ENCODE peak calls at places on chromosomes 12 and 14, in five cellular contexts. C is D721Med, M is psoas muscle, R is pancreas, V is lower leg skin. J is an unnamed sample.

GRCh38 chr12:16189849-16190248 is 87.6 kb downstream of the SLC15A5 start:
- DNase-seq in C (no peak), M (no peak), R (no peak), V (no peak), J (peak)

GRCh38 chr14:68715032-68715924 is 77.6 kb downstream of the ZFP36L1 start:
- DNase-seq in C (no peak), M (no peak), R (no peak), V (peak), J (no peak)

GRCh38 chr12:55789171-55789570 is 28.4 kb downstream of the SARNP start:
- DNase-seq in C (no peak), M (no peak), R (no peak), V (no peak), J (no peak)

GRCh38 chr12:32983968-32984367 is 87.4 kb upstream of the PKP2 start:
- DNase-seq in C (no peak), M (no peak), R (no peak), V (no peak), J (no peak)

GRCh38 chr12:57203791-57204190 is 12.8 kb upstream of the NXPH4 start:
- DNase-seq in C (no peak), M (no peak), R (no peak), V (no peak), J (no peak)

GRCh38 chr14:50062438-50063039 is 53.8 kb downstream of the VCPKMT start:
- DNase-seq in C (no peak), M (no peak), R (peak), V (peak), J (no peak)

GRCh38 chr14:93788557-93789365 is 476 bp upstream of the PRIMA1 start:
- DNase-seq in C (peak), M (peak), R (no peak), V (peak), J (no peak)

GRCh38 chr12:1796515-1797010 is 23.8 kb upstream of the LRTM2 start:
- DNase-seq in C (no peak), M (peak), R (no peak), V (peak), J (no peak)

GRCh38 chr14:72634910-72635647 is 258.8 kb downstream of the DPF3 start:
- DNase-seq in C (no peak), M (no peak), R (no peak), V (peak), J (no peak)

GRCh38 chr12:92400006-92400405 is 254.4 kb upstream of the BTG1 start:
- DNase-seq in C (no peak), M (no peak), R (no peak), V (no peak), J (no peak)

GRCh38 chr12:124694846-124695497 is 127.6 kb upstream of the NCOR2 start:
- DNase-seq in C (no peak), M (peak), R (no peak), V (no peak), J (no peak)

GRCh38 chr14:58663494-58664111 is 25.8 kb downstream of the DACT1 start:
- DNase-seq in C (no peak), M (no peak), R (no peak), V (no peak), J (no peak)

DNA sequence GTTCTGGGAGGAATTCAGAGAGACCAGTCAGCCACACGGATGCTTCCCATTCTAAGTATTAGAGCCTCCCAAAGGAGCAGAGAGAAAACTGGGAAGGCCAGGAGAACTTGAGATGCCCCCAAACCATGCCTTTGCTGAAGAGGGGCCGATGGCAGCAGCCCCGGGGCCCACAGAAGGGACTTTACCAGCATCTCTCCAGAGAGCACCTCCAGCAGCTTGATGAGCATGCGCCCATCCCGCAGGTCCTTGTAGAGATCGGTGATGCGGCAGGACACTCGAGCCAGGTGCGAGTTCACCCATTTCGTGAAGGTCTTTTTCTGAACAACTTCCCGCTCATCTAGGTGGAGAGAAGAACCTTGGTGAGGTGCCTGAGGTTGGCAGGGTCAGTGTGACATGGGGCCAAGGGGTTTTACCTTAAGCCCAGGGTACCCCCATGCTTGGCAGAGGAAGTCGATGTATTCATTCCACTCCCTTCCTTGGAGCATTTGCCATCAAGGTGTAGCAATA is 74.9 kb downstream of the SPTB start:
- DNase-seq in C (no peak), M (no peak), R (no peak), V (no peak), J (no peak)
- TF ChIP-seq CTCF in C (no peak), M (no peak), R (no peak), V (no peak), J (no peak)

GRCh38 chr14:45787167-45787566 is 534.2 kb upstream of the MIS18BP1 start:
- DNase-seq in C (no peak), M (no peak), R (no peak), V (no peak), J (no peak)
- TF ChIP-seq CTCF in C (no peak), M (no peak), R (no peak), V (no peak), J (no peak)

GRCh38 chr14:100078997-100079561 is 13.9 kb downstream of the EVL start:
- DNase-seq in C (no peak), M (no peak), R (no peak), V (peak), J (peak)
- TF ChIP-seq CTCF in C (no peak), M (no peak), R (no peak), V (no peak), J (no peak)

GRCh38 chr14:97813556-97813955 is 1016.4 kb downstream of the VRK1 start:
- DNase-seq in C (no peak), M (no peak), R (no peak), V (no peak), J (no peak)
- TF ChIP-seq CTCF in C (no peak), M (no peak), R (no peak), V (no peak), J (no peak)

J was measured in HL-60.